ENCODE peak calls at places on chromosome 10, in seven cellular contexts. A is lung, P is left lung, G is IMR-90, M is A549, S is AG09319, W is right lobe of liver. R is an unnamed sample.
A peak's percentile ranks its signal among the peaks of the same experiment; 100 is the strongest.

GRCh38 chr10:28217848-28218247 is 85.0 kb downstream of the MPP7 start:
- DNase-seq in S (peak; percentile 78), M (no peak), P (no peak), G (peak; percentile 92), W (no peak), A (no peak), R (no peak)

GRCh38 chr10:114174462-114175190 is 623 bp upstream of the CCDC186 start:
- DNase-seq in G (peak; percentile 39), S (no peak), W (peak; percentile 69), A (peak; percentile 76), P (peak; percentile 78), M (peak; percentile 39), R (no peak)

GRCh38 chr10:66755474-66755873 is 170.4 kb upstream of the LRRTM3 start:
- DNase-seq in A (no peak), P (no peak), W (no peak), M (no peak), G (no peak), S (no peak), R (no peak)

GRCh38 chr10:32139223-32140073 is 83.2 kb upstream of the KIF5B start:
- DNase-seq in S (peak; percentile 84), W (peak; percentile 71), G (peak; percentile 94), P (peak; percentile 89), A (peak; percentile 89), M (peak; percentile 90), R (peak; percentile 92)

GRCh38 chr10:88994034-88994433 is 3.4 kb downstream of the FAS start:
- DNase-seq in S (no peak), A (no peak), G (peak; percentile 29), P (no peak), W (no peak), M (no peak), R (no peak)

GRCh38 chr10:100128951-100129350 is 47.3 kb upstream of the CPN1 start:
- DNase-seq in M (no peak), G (no peak), A (no peak), W (no peak), S (no peak), P (no peak), R (no peak)

GRCh38 chr10:132657127-132657706 is 119.6 kb downstream of the INPP5A start:
- DNase-seq in A (no peak), G (no peak), S (no peak), P (peak; percentile 65), M (no peak), W (no peak), R (no peak)

GRCh38 chr10:79191951-79192676 is 123.3 kb downstream of the ZMIZ1 start:
- DNase-seq in A (no peak), P (no peak), G (no peak), M (no peak), S (no peak), W (no peak), R (no peak)

GRCh38 chr10:69634759-69635425 is 4.8 kb downstream of the FAM241B start:
- DNase-seq in P (no peak), W (no peak), A (no peak), M (no peak), S (no peak), G (no peak), R (peak; percentile 73)

GRCh38 chr10:70496341-70497119 is 18.0 kb downstream of the PALD1 start:
- DNase-seq in W (no peak), M (no peak), A (no peak), P (no peak), S (no peak), G (no peak), R (no peak)

GRCh38 chr10:27022048-27022447 is 78.2 kb downstream of the ANKRD26 start:
- DNase-seq in A (no peak), W (no peak), G (no peak), M (no peak), S (no peak), P (no peak), R (no peak)

GRCh38 chr10:17426263-17426600 is 28.2 kb downstream of the ST8SIA6 start:
- DNase-seq in S (no peak), W (no peak), M (no peak), A (no peak), G (no peak), P (no peak), R (no peak)

GRCh38 chr10:3043512-3044368 is 23.6 kb upstream of the PFKP start:
- DNase-seq in G (peak; percentile 80), M (peak; percentile 89), W (peak; percentile 48), S (peak; percentile 53), A (peak; percentile 61), P (no peak), R (no peak)

GRCh38 chr10:43846187-43846680 is 197.6 kb upstream of the ZNF32 start:
- DNase-seq in W (no peak), P (peak; percentile 65), A (no peak), G (peak; percentile 57), S (no peak), M (no peak), R (no peak)

GRCh38 chr10:73209705-73210104 is 37.4 kb downstream of the DNAJC9 start:
- DNase-seq in W (no peak), S (no peak), G (peak; percentile 70), A (no peak), P (no peak), M (no peak), R (no peak)

GRCh38 chr10:119333146-119333792 is 125.9 kb downstream of the GRK5 start:
- DNase-seq in G (peak; percentile 70), S (no peak), A (no peak), P (no peak), M (no peak), W (no peak), R (no peak)

GRCh38 chr10:120969219-120969645 is 118.1 kb downstream of the WDR11 start:
- DNase-seq in S (no peak), M (no peak), P (no peak), W (no peak), G (no peak), A (no peak), R (no peak)

DNA sequence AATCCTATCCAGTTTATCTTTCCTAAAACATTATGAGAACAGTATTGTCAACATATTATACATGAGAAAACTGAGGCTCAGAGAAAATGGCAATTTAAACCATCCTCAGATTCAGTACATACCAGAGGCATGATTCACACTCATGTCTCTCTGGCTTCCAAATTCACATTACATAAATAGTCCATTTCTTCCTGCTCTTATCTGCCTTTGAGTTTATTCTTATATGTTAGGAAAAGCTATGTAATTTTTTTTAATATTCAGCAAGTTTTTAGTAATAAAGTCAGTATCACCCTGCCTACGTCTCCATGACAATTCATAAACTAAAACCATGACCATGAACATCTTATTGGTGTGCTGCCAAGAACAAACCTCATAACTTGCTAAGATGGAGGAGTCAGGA is 1260.2 kb upstream of the SORCS1 start:
- DNase-seq in W (no peak), P (no peak), M (no peak), A (no peak), S (no peak), G (peak; percentile 54), R (no peak)
- TF ChIP-seq CTCF in W (no peak), P (no peak), M (no peak), A (no peak), S (no peak), G (no peak), R (no peak)

GRCh38 chr10:77289790-77290189 is 347.8 kb downstream of the KCNMA1 start:
- DNase-seq in W (no peak), P (no peak), S (no peak), A (no peak), M (no peak), G (no peak), R (no peak)

GRCh38 chr10:77285529-77286182 is 352.0 kb downstream of the KCNMA1 start:
- DNase-seq in G (no peak), P (no peak), M (no peak), A (no peak), W (no peak), S (no peak), R (no peak)

GRCh38 chr10:77289027-77289501 is 348.5 kb downstream of the KCNMA1 start:
- DNase-seq in A (no peak), P (no peak), M (no peak), G (no peak), S (no peak), W (no peak), R (no peak)

GRCh38 chr10:77286851-77287250 is 350.8 kb downstream of the KCNMA1 start:
- DNase-seq in W (no peak), S (no peak), G (no peak), P (no peak), A (no peak), M (no peak), R (no peak)

GRCh38 chr10:77287647-77288120 is 349.9 kb downstream of the KCNMA1 start:
- DNase-seq in A (no peak), W (peak; percentile 21), P (no peak), M (peak; percentile 67), G (no peak), S (no peak), R (no peak)
- TF ChIP-seq CTCF in A (no peak), W (no peak), P (no peak), M (no peak), G (no peak), S (no peak), R (no peak)

GRCh38 chr10:86958831-86959736 is 685 bp downstream of the SNCG start:
- DNase-seq in S (no peak), M (peak; percentile 77), G (peak; percentile 78), P (no peak), W (peak; percentile 53), A (no peak), R (no peak)

GRCh38 chr10:86957471-86958108 is at the start of gene MMRN2:
- DNase-seq in S (no peak), G (no peak), M (no peak), A (no peak), W (no peak), P (no peak), R (no peak)

GRCh38 chr10:86956841-86957448 is 470 bp downstream of the MMRN2 start:
- DNase-seq in A (no peak), W (no peak), G (no peak), P (no peak), M (no peak), S (no peak), R (no peak)

GRCh38 chr10:86959737-86960002 is 1.3 kb downstream of the SNCG start:
- DNase-seq in W (no peak), S (no peak), A (no peak), M (no peak), P (no peak), G (no peak), R (no peak)

GRCh38 chr10:86958109-86958830 is at the start of gene SNCG:
- DNase-seq in A (no peak), W (no peak), P (no peak), S (no peak), M (no peak), G (no peak), R (no peak)
- TF ChIP-seq CTCF in A (no peak), W (no peak), P (no peak), S (no peak), M (no peak), G (no peak), R (no peak)

GRCh38 chr10:35378547-35379210 is 42.4 kb downstream of the CCNY start:
- DNase-seq in P (no peak), G (peak; percentile 60), S (no peak), A (no peak), M (no peak), W (no peak), R (no peak)
- TF ChIP-seq CTCF in P (no peak), G (no peak), S (no peak), A (no peak), M (no peak), W (no peak), R (no peak)

GRCh38 chr10:49115015-49115795 is at the start of gene VSTM4:
- DNase-seq in S (no peak), P (peak; percentile 83), W (peak; percentile 48), A (peak; percentile 39), G (peak; percentile 59), M (no peak), R (peak; percentile 83)
- TF ChIP-seq CTCF in S (no peak), P (no peak), W (peak; percentile 9), A (no peak), G (no peak), M (no peak), R (peak; percentile 9)

GRCh38 chr10:97273700-97274099 is 18.7 kb downstream of the ARHGAP19 start:
- DNase-seq in M (no peak), W (no peak), S (no peak), P (no peak), G (no peak), A (no peak), R (no peak)
- TF ChIP-seq CTCF in M (no peak), W (no peak), S (no peak), P (no peak), G (no peak), A (no peak), R (no peak)